ENCODE peak calls at places on chromosomes 6 and 20, in five cellular contexts. One of them, this sample, is unnamed.

GRCh38 chr6:140921366-140922226 is 1211.1 kb upstream of the GJE1 start:
- DNase-seq in adipocyte: peak; percentile 79
- DNase-seq in cardiac muscle cell: peak; percentile 87
- DNase-seq in GM23248: peak; percentile 85
- DNase-seq in ascending aorta: no peak
- DNase-seq in this sample: no peak

GRCh38 chr20:18077157-18077556 is 19.4 kb upstream of the OVOL2 start:
- DNase-seq in adipocyte: no peak
- DNase-seq in cardiac muscle cell: no peak
- DNase-seq in GM23248: no peak
- DNase-seq in ascending aorta: no peak
- DNase-seq in this sample: no peak

GRCh38 chr20:49540232-49540620 is 27.7 kb downstream of the PTGIS start:
- DNase-seq in adipocyte: no peak
- DNase-seq in cardiac muscle cell: no peak
- DNase-seq in GM23248: no peak
- DNase-seq in ascending aorta: no peak
- DNase-seq in this sample: no peak

GRCh38 chr6:136750821-136751220 is 41.5 kb downstream of the MAP3K5 start:
- DNase-seq in adipocyte: no peak
- DNase-seq in cardiac muscle cell: no peak
- DNase-seq in GM23248: no peak
- DNase-seq in ascending aorta: no peak
- DNase-seq in this sample: no peak

GRCh38 chr20:50242863-50243609 is 52.4 kb downstream of the CEBPB start:
- DNase-seq in adipocyte: no peak
- DNase-seq in cardiac muscle cell: peak; percentile 75
- DNase-seq in GM23248: no peak
- DNase-seq in ascending aorta: no peak
- DNase-seq in this sample: no peak

GRCh38 chr6:13453771-13454251 is 33.6 kb downstream of the GFOD1 start:
- DNase-seq in adipocyte: no peak
- DNase-seq in cardiac muscle cell: peak; percentile 32
- DNase-seq in GM23248: peak; percentile 57
- DNase-seq in ascending aorta: peak; percentile 58
- DNase-seq in this sample: peak; percentile 24

GRCh38 chr6:33688451-33689147 is 22.9 kb downstream of the UQCC2 start:
- DNase-seq in adipocyte: no peak
- DNase-seq in cardiac muscle cell: no peak
- DNase-seq in GM23248: no peak
- DNase-seq in ascending aorta: no peak
- DNase-seq in this sample: no peak

GRCh38 chr6:159981591-159982245 is 12.8 kb downstream of the IGF2R start:
- DNase-seq in adipocyte: peak; percentile 37
- DNase-seq in cardiac muscle cell: peak; percentile 88
- DNase-seq in GM23248: peak; percentile 41
- DNase-seq in ascending aorta: no peak
- DNase-seq in this sample: no peak

GRCh38 chr6:9704989-9705388 is 709.9 kb downstream of the TFAP2A start:
- DNase-seq in adipocyte: no peak
- DNase-seq in cardiac muscle cell: no peak
- DNase-seq in GM23248: no peak
- DNase-seq in ascending aorta: no peak
- DNase-seq in this sample: no peak

GRCh38 chr6:2558861-2559811 is 191.6 kb downstream of the MYLK4 start:
- DNase-seq in adipocyte: no peak
- DNase-seq in cardiac muscle cell: no peak
- DNase-seq in GM23248: no peak
- DNase-seq in ascending aorta: no peak
- DNase-seq in this sample: no peak

GRCh38 chr20:13755809-13756208 is 28.9 kb downstream of the ESF1 start:
- DNase-seq in adipocyte: no peak
- DNase-seq in cardiac muscle cell: peak; percentile 27
- DNase-seq in GM23248: no peak
- DNase-seq in ascending aorta: no peak
- DNase-seq in this sample: no peak

GRCh38 chr6:156883497-156884252 is 106.5 kb downstream of the ARID1B start:
- DNase-seq in adipocyte: no peak
- DNase-seq in cardiac muscle cell: no peak
- DNase-seq in GM23248: peak; percentile 27
- DNase-seq in ascending aorta: no peak
- DNase-seq in this sample: no peak

GRCh38 chr20:61554617-61555016 is 302.6 kb downstream of the CDH4 start:
- DNase-seq in adipocyte: no peak
- DNase-seq in cardiac muscle cell: no peak
- DNase-seq in GM23248: no peak
- DNase-seq in ascending aorta: no peak
- DNase-seq in this sample: no peak

GRCh38 chr20:32205502-32206382 is 1.8 kb downstream of the PLAGL2 start:
- DNase-seq in adipocyte: peak; percentile 54
- DNase-seq in cardiac muscle cell: peak; percentile 35
- DNase-seq in GM23248: peak; percentile 62
- DNase-seq in ascending aorta: no peak
- DNase-seq in this sample: no peak

GRCh38 chr6:139062921-139063320 is 34.4 kb downstream of the ABRACL start:
- DNase-seq in adipocyte: peak; percentile 83
- DNase-seq in cardiac muscle cell: peak; percentile 55
- DNase-seq in GM23248: peak; percentile 44
- DNase-seq in ascending aorta: no peak
- DNase-seq in this sample: no peak

GRCh38 chr20:19735446-19735845 is 22.6 kb upstream of the RIN2 start:
- DNase-seq in adipocyte: peak; percentile 90
- DNase-seq in cardiac muscle cell: peak; percentile 88
- DNase-seq in GM23248: peak; percentile 97
- DNase-seq in ascending aorta: peak; percentile 93
- DNase-seq in this sample: peak; percentile 77

GRCh38 chr6:30944051-30944450 is 3.3 kb downstream of the MUCL3 start:
- DNase-seq in adipocyte: no peak
- DNase-seq in cardiac muscle cell: no peak
- DNase-seq in GM23248: no peak
- DNase-seq in ascending aorta: no peak
- DNase-seq in this sample: no peak

GRCh38 chr6:158481612-158482473 is 78.0 kb upstream of the TMEM181 start:
- DNase-seq in adipocyte: peak; percentile 83
- DNase-seq in cardiac muscle cell: peak; percentile 48
- DNase-seq in GM23248: peak; percentile 91
- DNase-seq in ascending aorta: no peak
- DNase-seq in this sample: no peak

GRCh38 chr6:10478187-10479040 is 42.7 kb upstream of the GCNT2 start:
- DNase-seq in adipocyte: peak; percentile 75
- DNase-seq in cardiac muscle cell: peak; percentile 49
- DNase-seq in GM23248: peak; percentile 37
- DNase-seq in ascending aorta: no peak
- DNase-seq in this sample: no peak

GRCh38 chr6:54970337-54970736 is 123.8 kb downstream of the FAM83B start:
- DNase-seq in adipocyte: no peak
- DNase-seq in cardiac muscle cell: no peak
- DNase-seq in GM23248: no peak
- DNase-seq in ascending aorta: no peak
- DNase-seq in this sample: no peak

GRCh38 chr6:137415127-137415833 is 78.9 kb downstream of the OLIG3 start:
- DNase-seq in adipocyte: peak; percentile 83
- DNase-seq in cardiac muscle cell: peak; percentile 80
- DNase-seq in GM23248: peak; percentile 87
- DNase-seq in ascending aorta: peak; percentile 68
- DNase-seq in this sample: peak; percentile 25

GRCh38 chr20:5843054-5843731 is 93.0 kb downstream of the SHLD1 start:
- DNase-seq in adipocyte: no peak
- DNase-seq in cardiac muscle cell: no peak
- DNase-seq in GM23248: no peak
- DNase-seq in ascending aorta: no peak
- DNase-seq in this sample: no peak

GRCh38 chr20:4069741-4070140 is 54.4 kb upstream of the RNF24 start:
- DNase-seq in adipocyte: no peak
- DNase-seq in cardiac muscle cell: no peak
- DNase-seq in GM23248: peak; percentile 70
- DNase-seq in ascending aorta: peak; percentile 91
- DNase-seq in this sample: no peak

GRCh38 chr20:25623225-25623735 is 534 bp downstream of the NANP start:
- DNase-seq in adipocyte: peak; percentile 74
- DNase-seq in cardiac muscle cell: peak; percentile 47
- DNase-seq in GM23248: peak; percentile 74
- DNase-seq in ascending aorta: peak; percentile 72
- DNase-seq in this sample: peak; percentile 46

GRCh38 chr20:50310673-50311051 is 120.0 kb downstream of the CEBPB start:
- DNase-seq in adipocyte: no peak
- DNase-seq in cardiac muscle cell: no peak
- DNase-seq in GM23248: no peak
- DNase-seq in ascending aorta: no peak
- DNase-seq in this sample: no peak

GRCh38 chr6:37155394-37156312 is 14.3 kb upstream of the PIM1 start:
- DNase-seq in adipocyte: no peak
- DNase-seq in cardiac muscle cell: no peak
- DNase-seq in GM23248: no peak
- DNase-seq in ascending aorta: no peak
- DNase-seq in this sample: no peak

GRCh38 chr6:4853782-4854511 is 77.7 kb downstream of the CDYL start:
- DNase-seq in adipocyte: no peak
- DNase-seq in cardiac muscle cell: no peak
- DNase-seq in GM23248: peak; percentile 13
- DNase-seq in ascending aorta: no peak
- DNase-seq in this sample: no peak

GRCh38 chr6:113148576-113148975 is 708.6 kb upstream of the MARCKS start:
- DNase-seq in adipocyte: peak; percentile 24
- DNase-seq in cardiac muscle cell: no peak
- DNase-seq in GM23248: peak; percentile 2
- DNase-seq in ascending aorta: no peak
- DNase-seq in this sample: no peak

GRCh38 chr6:16872543-16873230 is 111.4 kb upstream of the ATXN1 start:
- DNase-seq in adipocyte: no peak
- DNase-seq in cardiac muscle cell: no peak
- DNase-seq in GM23248: no peak
- DNase-seq in ascending aorta: no peak
- DNase-seq in this sample: no peak

GRCh38 chr6:72212686-72213085 is 326.3 kb downstream of the RIMS1 start:
- DNase-seq in adipocyte: no peak
- DNase-seq in cardiac muscle cell: no peak
- DNase-seq in GM23248: no peak
- DNase-seq in ascending aorta: no peak
- DNase-seq in this sample: peak; percentile 24

GRCh38 chr6:88490865-88491264 is 324.7 kb upstream of the CNR1 start:
- DNase-seq in adipocyte: peak; percentile 44
- DNase-seq in cardiac muscle cell: peak; percentile 42
- DNase-seq in GM23248: peak; percentile 38
- DNase-seq in ascending aorta: no peak
- DNase-seq in this sample: no peak

GRCh38 chr20:56944546-56944945 is 315.4 kb downstream of the TFAP2C start:
- DNase-seq in adipocyte: no peak
- DNase-seq in cardiac muscle cell: no peak
- DNase-seq in GM23248: peak; percentile 9
- DNase-seq in ascending aorta: no peak
- DNase-seq in this sample: no peak

GRCh38 chr6:149357726-149358538 is 40.4 kb downstream of the TAB2 start:
- DNase-seq in adipocyte: peak; percentile 30
- DNase-seq in cardiac muscle cell: no peak
- DNase-seq in GM23248: no peak
- DNase-seq in ascending aorta: no peak
- DNase-seq in this sample: no peak

GRCh38 chr20:62768234-62768814 is 27.9 kb upstream of the MRGBP start:
- DNase-seq in adipocyte: no peak
- DNase-seq in cardiac muscle cell: no peak
- DNase-seq in GM23248: no peak
- DNase-seq in ascending aorta: no peak
- DNase-seq in this sample: no peak
- H3K4me1 ChIP-seq in adipocyte: peaks cover 20% of the 10 kb centered on the region
- H3K4me1 ChIP-seq in cardiac muscle cell: no peaks in the 10 kb centered on the region
- H3K4me1 ChIP-seq in GM23248: peaks cover 2% of the 10 kb centered on the region
- H3K4me1 ChIP-seq in ascending aorta: no peaks in the 10 kb centered on the region
- H3K4me1 ChIP-seq in this sample: peaks cover 4% of the 10 kb centered on the region

GRCh38 chr20:46330831-46331371 is 22.6 kb upstream of the CDH22 start:
- DNase-seq in adipocyte: no peak
- DNase-seq in cardiac muscle cell: no peak
- DNase-seq in GM23248: no peak
- DNase-seq in ascending aorta: no peak
- DNase-seq in this sample: no peak
- H3K4me1 ChIP-seq in adipocyte: no peaks in the 10 kb centered on the region
- H3K4me1 ChIP-seq in cardiac muscle cell: peaks cover 6% of the 10 kb centered on the region
- H3K4me1 ChIP-seq in GM23248: no peaks in the 10 kb centered on the region
- H3K4me1 ChIP-seq in ascending aorta: no peaks in the 10 kb centered on the region
- H3K4me1 ChIP-seq in this sample: peaks cover 45% of the 10 kb centered on the region

GRCh38 chr6:20365456-20365855 is 36.2 kb upstream of the E2F3 start:
- DNase-seq in adipocyte: no peak
- DNase-seq in cardiac muscle cell: no peak
- DNase-seq in GM23248: no peak
- DNase-seq in ascending aorta: no peak
- DNase-seq in this sample: no peak

GRCh38 chr6:20362623-20363022 is 39.1 kb upstream of the E2F3 start:
- DNase-seq in adipocyte: peak; percentile 77
- DNase-seq in cardiac muscle cell: no peak
- DNase-seq in GM23248: no peak
- DNase-seq in ascending aorta: no peak
- DNase-seq in this sample: no peak

GRCh38 chr6:20364327-20364726 is 37.4 kb upstream of the E2F3 start:
- DNase-seq in adipocyte: no peak
- DNase-seq in cardiac muscle cell: no peak
- DNase-seq in GM23248: no peak
- DNase-seq in ascending aorta: no peak
- DNase-seq in this sample: no peak

GRCh38 chr6:20367716-20368485 is 33.8 kb upstream of the E2F3 start:
- DNase-seq in adipocyte: peak; percentile 16
- DNase-seq in cardiac muscle cell: no peak
- DNase-seq in GM23248: peak; percentile 26
- DNase-seq in ascending aorta: no peak
- DNase-seq in this sample: no peak

GRCh38 chr6:20366082-20366834 is 35.4 kb upstream of the E2F3 start:
- DNase-seq in adipocyte: no peak
- DNase-seq in cardiac muscle cell: no peak
- DNase-seq in GM23248: no peak
- DNase-seq in ascending aorta: no peak
- DNase-seq in this sample: no peak
- H3K4me1 ChIP-seq in adipocyte: peaks cover 12% of the 10 kb centered on the region
- H3K4me1 ChIP-seq in cardiac muscle cell: no peaks in the 10 kb centered on the region
- H3K4me1 ChIP-seq in GM23248: no peaks in the 10 kb centered on the region
- H3K4me1 ChIP-seq in ascending aorta: no peaks in the 10 kb centered on the region
- H3K4me1 ChIP-seq in this sample: no peaks in the 10 kb centered on the region

GRCh38 chr6:39266782-39267355 is 37.6 kb upstream of the KCNK5 start:
- DNase-seq in adipocyte: no peak
- DNase-seq in cardiac muscle cell: no peak
- DNase-seq in GM23248: no peak
- DNase-seq in ascending aorta: no peak
- DNase-seq in this sample: no peak
- H3K4me1 ChIP-seq in adipocyte: peaks cover 14% of the 10 kb centered on the region
- H3K4me1 ChIP-seq in cardiac muscle cell: no peaks in the 10 kb centered on the region
- H3K4me1 ChIP-seq in GM23248: no peaks in the 10 kb centered on the region
- H3K4me1 ChIP-seq in ascending aorta: no peaks in the 10 kb centered on the region
- H3K4me1 ChIP-seq in this sample: no peaks in the 10 kb centered on the region

GRCh38 chr6:108166664-108167448 is 1.0 kb downstream of the NR2E1 start:
- DNase-seq in adipocyte: no peak
- DNase-seq in cardiac muscle cell: no peak
- DNase-seq in GM23248: no peak
- DNase-seq in ascending aorta: peak; percentile 51
- DNase-seq in this sample: no peak
- H3K4me1 ChIP-seq in adipocyte: peaks cover 15% of the 10 kb centered on the region
- H3K4me1 ChIP-seq in cardiac muscle cell: peaks cover 14% of the 10 kb centered on the region
- H3K4me1 ChIP-seq in GM23248: no peaks in the 10 kb centered on the region
- H3K4me1 ChIP-seq in ascending aorta: peaks cover 6% of the 10 kb centered on the region
- H3K4me1 ChIP-seq in this sample: no peaks in the 10 kb centered on the region

This sample was measured in BE2C.